ENCODE peak calls at places on chromosomes 4 and X, in nine cellular contexts. J, W, K, I, B, P, C, T and N are unnamed samples.
A peak's percentile ranks its signal among the peaks of the same experiment; 100 is the strongest.

GRCh38 chr4:88481557-88481956 is 24.6 kb downstream of the HERC5 start:
- DNase-seq in J (peak; percentile 14), W (no peak), K (no peak), I (no peak), B (no peak), P (no peak), C (no peak), T (no peak), N (no peak)

GRCh38 chrX:130386408-130386808 is 934 bp upstream of the GPR119 start:
- DNase-seq in J (no peak), W (no peak), K (no peak), I (no peak), B (no peak), P (no peak), C (no peak), T (no peak), N (no peak)

GRCh38 chrX:1813809-1814208 is 198.9 kb downstream of the ASMT start:
- DNase-seq in J (no peak), W (no peak), K (no peak), I (no peak), B (peak; percentile 61), P (no peak), C (no peak), T (no peak), N (no peak)

GRCh38 chrX:115400960-115401359 is 111.4 kb downstream of the LUZP4 start:
- DNase-seq in J (peak; percentile 7), W (no peak), K (no peak), I (no peak), B (no peak), P (no peak), C (no peak), T (no peak), N (no peak)

GRCh38 chr4:94274912-94275311 is 67.2 kb downstream of the SMARCAD1 start:
- DNase-seq in J (peak; percentile 74), W (no peak), K (no peak), I (no peak), B (no peak), P (no peak), C (no peak), T (peak; percentile 71), N (no peak)

GRCh38 chr4:117455088-117455487 is 369.7 kb upstream of the TRAM1L1 start:
- DNase-seq in J (no peak), W (no peak), K (no peak), I (no peak), B (no peak), P (no peak), C (no peak), T (no peak), N (no peak)

GRCh38 chrX:34810364-34810763 is 132.2 kb upstream of the FAM47B start:
- DNase-seq in J (peak; percentile 45), W (no peak), K (peak; percentile 0), I (no peak), B (no peak), P (no peak), C (no peak), T (peak; percentile 60), N (no peak)

GRCh38 chrX:102138064-102138463 is 4.2 kb downstream of the TCEAL6 start:
- DNase-seq in J (peak; percentile 19), W (no peak), K (no peak), I (no peak), B (no peak), P (no peak), C (no peak), T (no peak), N (no peak)

GRCh38 chr4:2172161-2172560 is 69.8 kb downstream of the HAUS3 start:
- DNase-seq in J (no peak), W (no peak), K (no peak), I (no peak), B (no peak), P (no peak), C (no peak), T (no peak), N (no peak)

GRCh38 chrX:124388562-124388961 is 42.2 kb downstream of the SH2D1A start:
- DNase-seq in J (peak; percentile 37), W (no peak), K (peak; percentile 9), I (peak; percentile 45), B (peak; percentile 47), P (peak; percentile 40), C (peak; percentile 2), T (peak; percentile 49), N (no peak)

GRCh38 chr4:25859429-25860148 is 3.2 kb downstream of the SEL1L3 start:
- DNase-seq in J (peak; percentile 58), W (no peak), K (no peak), I (peak; percentile 22), B (peak; percentile 54), P (peak; percentile 21), C (no peak), T (no peak), N (no peak)

GRCh38 chr4:41656572-41657301 is 91.8 kb downstream of the PHOX2B start:
- DNase-seq in J (no peak), W (no peak), K (no peak), I (no peak), B (no peak), P (no peak), C (no peak), T (no peak), N (no peak)

GRCh38 chrX:83510466-83511181 is 2.5 kb downstream of the POU3F4 start:
- DNase-seq in J (no peak), W (no peak), K (no peak), I (no peak), B (no peak), P (no peak), C (no peak), T (no peak), N (no peak)

GRCh38 chrX:105695451-105695850 is 126.9 kb upstream of the NRK start:
- DNase-seq in J (peak; percentile 0), W (no peak), K (no peak), I (no peak), B (no peak), P (no peak), C (no peak), T (peak; percentile 20), N (no peak)

GRCh38 chr4:149706942-149707341 is 108.7 kb downstream of the IQCM start:
- DNase-seq in J (peak; percentile 76), W (no peak), K (no peak), I (no peak), B (no peak), P (no peak), C (no peak), T (peak; percentile 75), N (no peak)

GRCh38 chr4:69467797-69468196 is 27.9 kb downstream of the UGT2B4 start:
- DNase-seq in J (no peak), W (no peak), K (no peak), I (no peak), B (no peak), P (no peak), C (no peak), T (no peak), N (no peak)

GRCh38 chr4:14333616-14334015 is 668.7 kb upstream of the CPEB2 start:
- DNase-seq in J (no peak), W (no peak), K (no peak), I (no peak), B (no peak), P (no peak), C (no peak), T (no peak), N (no peak)